ENCODE peak calls at places on chromosomes 1 and 21, in ten cellular contexts. One of them, this sample, is unnamed.

GRCh38 chr1:161068306-161069200 is 1.1 kb downstream of the ARHGAP30 start:
- DNase-seq in OCI-M1: peak; percentile 83
- DNase-seq in cerebellar cortex: no peak
- DNase-seq in Panc1: no peak
- DNase-seq in stimulated activated CD8-positive, alpha-beta memory T cell treated with anti-CD3 and anti-CD28 coated beads, Interleukin-7, amount 100 ng/mL, for 24 hours: peak; percentile 62
- DNase-seq in upper lobe of right lung: peak; percentile 82
- DNase-seq in left lung: peak; percentile 84
- DNase-seq in effector memory CD4-positive, alpha-beta T cell: peak; percentile 80
- DNase-seq in CD8-positive, alpha-beta memory T cell: peak; percentile 76
- DNase-seq in stomach: peak; percentile 62
- DNase-seq in this sample: peak; percentile 80

GRCh38 chr1:52436817-52437216 is 32.4 kb downstream of the PRPF38A start:
- DNase-seq in OCI-M1: no peak
- DNase-seq in cerebellar cortex: no peak
- DNase-seq in Panc1: no peak
- DNase-seq in stimulated activated CD8-positive, alpha-beta memory T cell treated with anti-CD3 and anti-CD28 coated beads, Interleukin-7, amount 100 ng/mL, for 24 hours: no peak
- DNase-seq in upper lobe of right lung: no peak
- DNase-seq in left lung: no peak
- DNase-seq in effector memory CD4-positive, alpha-beta T cell: no peak
- DNase-seq in CD8-positive, alpha-beta memory T cell: no peak
- DNase-seq in stomach: no peak
- DNase-seq in this sample: no peak

GRCh38 chr21:37712204-37712934 is 203.9 kb downstream of the KCNJ6 start:
- DNase-seq in OCI-M1: peak; percentile 89
- DNase-seq in cerebellar cortex: peak; percentile 80
- DNase-seq in Panc1: peak; percentile 57
- DNase-seq in stimulated activated CD8-positive, alpha-beta memory T cell treated with anti-CD3 and anti-CD28 coated beads, Interleukin-7, amount 100 ng/mL, for 24 hours: no peak
- DNase-seq in upper lobe of right lung: peak; percentile 75
- DNase-seq in left lung: peak; percentile 64
- DNase-seq in effector memory CD4-positive, alpha-beta T cell: no peak
- DNase-seq in CD8-positive, alpha-beta memory T cell: no peak
- DNase-seq in stomach: peak; percentile 67
- DNase-seq in this sample: peak; percentile 10

GRCh38 chr1:103250441-103250861 is 142.1 kb upstream of the COL11A1 start:
- DNase-seq in OCI-M1: no peak
- DNase-seq in cerebellar cortex: peak; percentile 93
- DNase-seq in Panc1: no peak
- DNase-seq in stimulated activated CD8-positive, alpha-beta memory T cell treated with anti-CD3 and anti-CD28 coated beads, Interleukin-7, amount 100 ng/mL, for 24 hours: no peak
- DNase-seq in upper lobe of right lung: no peak
- DNase-seq in left lung: no peak
- DNase-seq in effector memory CD4-positive, alpha-beta T cell: no peak
- DNase-seq in CD8-positive, alpha-beta memory T cell: no peak
- DNase-seq in stomach: no peak
- DNase-seq in this sample: no peak

GRCh38 chr1:53197301-53198205 is 929 bp downstream of the CPT2 start:
- DNase-seq in OCI-M1: no peak
- DNase-seq in cerebellar cortex: no peak
- DNase-seq in Panc1: no peak
- DNase-seq in stimulated activated CD8-positive, alpha-beta memory T cell treated with anti-CD3 and anti-CD28 coated beads, Interleukin-7, amount 100 ng/mL, for 24 hours: no peak
- DNase-seq in upper lobe of right lung: no peak
- DNase-seq in left lung: no peak
- DNase-seq in effector memory CD4-positive, alpha-beta T cell: no peak
- DNase-seq in CD8-positive, alpha-beta memory T cell: no peak
- DNase-seq in stomach: no peak
- DNase-seq in this sample: no peak

GRCh38 chr1:198907423-198907746 is 268.5 kb downstream of the PTPRC start:
- DNase-seq in OCI-M1: no peak
- DNase-seq in cerebellar cortex: no peak
- DNase-seq in Panc1: no peak
- DNase-seq in stimulated activated CD8-positive, alpha-beta memory T cell treated with anti-CD3 and anti-CD28 coated beads, Interleukin-7, amount 100 ng/mL, for 24 hours: no peak
- DNase-seq in upper lobe of right lung: no peak
- DNase-seq in left lung: no peak
- DNase-seq in effector memory CD4-positive, alpha-beta T cell: no peak
- DNase-seq in CD8-positive, alpha-beta memory T cell: no peak
- DNase-seq in stomach: no peak
- DNase-seq in this sample: no peak

GRCh38 chr1:160550572-160551034 is 27.5 kb upstream of the SLAMF6 start:
- DNase-seq in OCI-M1: peak; percentile 72
- DNase-seq in cerebellar cortex: no peak
- DNase-seq in Panc1: no peak
- DNase-seq in stimulated activated CD8-positive, alpha-beta memory T cell treated with anti-CD3 and anti-CD28 coated beads, Interleukin-7, amount 100 ng/mL, for 24 hours: peak; percentile 30
- DNase-seq in upper lobe of right lung: peak; percentile 66
- DNase-seq in left lung: no peak
- DNase-seq in effector memory CD4-positive, alpha-beta T cell: no peak
- DNase-seq in CD8-positive, alpha-beta memory T cell: peak; percentile 33
- DNase-seq in stomach: no peak
- DNase-seq in this sample: no peak

GRCh38 chr1:145918992-145919939 is 749 bp upstream of the PEX11B start:
- DNase-seq in OCI-M1: peak; percentile 83
- DNase-seq in cerebellar cortex: peak; percentile 76
- DNase-seq in Panc1: no peak
- DNase-seq in stimulated activated CD8-positive, alpha-beta memory T cell treated with anti-CD3 and anti-CD28 coated beads, Interleukin-7, amount 100 ng/mL, for 24 hours: no peak
- DNase-seq in upper lobe of right lung: peak; percentile 88
- DNase-seq in left lung: peak; percentile 76
- DNase-seq in effector memory CD4-positive, alpha-beta T cell: no peak
- DNase-seq in CD8-positive, alpha-beta memory T cell: no peak
- DNase-seq in stomach: peak; percentile 73
- DNase-seq in this sample: no peak

GRCh38 chr1:111270781-111271463 is 19.7 kb upstream of the CHIA start:
- DNase-seq in OCI-M1: no peak
- DNase-seq in cerebellar cortex: no peak
- DNase-seq in Panc1: no peak
- DNase-seq in stimulated activated CD8-positive, alpha-beta memory T cell treated with anti-CD3 and anti-CD28 coated beads, Interleukin-7, amount 100 ng/mL, for 24 hours: no peak
- DNase-seq in upper lobe of right lung: peak; percentile 64
- DNase-seq in left lung: no peak
- DNase-seq in effector memory CD4-positive, alpha-beta T cell: no peak
- DNase-seq in CD8-positive, alpha-beta memory T cell: no peak
- DNase-seq in stomach: no peak
- DNase-seq in this sample: no peak

GRCh38 chr1:22275626-22276395 is 132.9 kb upstream of the WNT4 start:
- DNase-seq in OCI-M1: peak; percentile 43
- DNase-seq in cerebellar cortex: peak; percentile 38
- DNase-seq in Panc1: peak; percentile 33
- DNase-seq in stimulated activated CD8-positive, alpha-beta memory T cell treated with anti-CD3 and anti-CD28 coated beads, Interleukin-7, amount 100 ng/mL, for 24 hours: peak; percentile 6
- DNase-seq in upper lobe of right lung: peak; percentile 85
- DNase-seq in left lung: peak; percentile 47
- DNase-seq in effector memory CD4-positive, alpha-beta T cell: no peak
- DNase-seq in CD8-positive, alpha-beta memory T cell: no peak
- DNase-seq in stomach: peak; percentile 76
- DNase-seq in this sample: no peak

GRCh38 chr1:218705911-218706893 is 361.1 kb downstream of the TGFB2 start:
- DNase-seq in OCI-M1: no peak
- DNase-seq in cerebellar cortex: no peak
- DNase-seq in Panc1: peak; percentile 96
- DNase-seq in stimulated activated CD8-positive, alpha-beta memory T cell treated with anti-CD3 and anti-CD28 coated beads, Interleukin-7, amount 100 ng/mL, for 24 hours: no peak
- DNase-seq in upper lobe of right lung: no peak
- DNase-seq in left lung: no peak
- DNase-seq in effector memory CD4-positive, alpha-beta T cell: no peak
- DNase-seq in CD8-positive, alpha-beta memory T cell: no peak
- DNase-seq in stomach: no peak
- DNase-seq in this sample: no peak